ENCODE peak calls at places on chromosomes 1 and 21, in eight cellular contexts. G is activated CD8-positive, alpha-beta T cell treated with anti-CD3 and anti-CD28 coated beads for 36 hours; J is CD4-positive, alpha-beta T cell; C is spleen; U is activated CD4-positive, alpha-beta T cell treated with anti-CD3 and anti-CD28 coated beads for 24 hours; N is ELR; X is fibroblast of pulmonary artery; Z is NCI-H446 treated with DMSO at 0.1 percent for 48 hours. R is an unnamed sample.

GRCh38 chr1:19435851-19436465 is 49.4 kb downstream of the CAPZB start:
- DNase-seq in G (peak), J (no peak), C (no peak), U (no peak), N (peak), X (peak), Z (no peak), R (no peak)

GRCh38 chr1:37147906-37148305 is 113.6 kb upstream of the GRIK3 start:
- DNase-seq in G (no peak), J (no peak), C (no peak), U (no peak), N (no peak), X (no peak), Z (peak), R (no peak)

GRCh38 chr1:167601442-167602380 is 28.3 kb upstream of the RCSD1 start:
- DNase-seq in G (peak), J (no peak), C (peak), U (no peak), N (no peak), X (no peak), Z (peak), R (no peak)

GRCh38 chr1:56284933-56285332 is 294.4 kb downstream of the PLPP3 start:
- DNase-seq in G (no peak), J (no peak), C (no peak), U (no peak), N (no peak), X (peak), Z (no peak), R (no peak)

GRCh38 chr1:119593836-119594235 is 54.2 kb downstream of the ZNF697 start:
- DNase-seq in G (no peak), J (no peak), C (no peak), U (no peak), N (no peak), X (no peak), Z (no peak), R (no peak)

GRCh38 chr1:204503122-204503912 is 8.7 kb upstream of the PIK3C2B start:
- DNase-seq in G (no peak), J (no peak), C (no peak), U (no peak), N (peak), X (peak), Z (peak), R (no peak)

GRCh38 chr21:29403922-29404538 is 105.3 kb downstream of the BACH1 start:
- DNase-seq in G (no peak), J (no peak), C (peak), U (no peak), N (no peak), X (no peak), Z (no peak), R (no peak)

GRCh38 chr1:68497358-68497698 is 446 bp upstream of the DEPDC1 start:
- DNase-seq in G (no peak), J (no peak), C (no peak), U (no peak), N (no peak), X (no peak), Z (no peak), R (no peak)

GRCh38 chr21:28272272-28272992 is 720.2 kb downstream of the LTN1 start:
- DNase-seq in G (no peak), J (no peak), C (no peak), U (no peak), N (no peak), X (peak), Z (no peak), R (no peak)

GRCh38 chr1:20115479-20115878 is 3.9 kb downstream of the PLA2G2D start:
- DNase-seq in G (no peak), J (no peak), C (no peak), U (no peak), N (no peak), X (no peak), Z (no peak), R (no peak)

GRCh38 chr1:234963904-234964702 is 164.5 kb downstream of the TOMM20 start:
- DNase-seq in G (no peak), J (no peak), C (no peak), U (no peak), N (no peak), X (no peak), Z (no peak), R (no peak)

GRCh38 chr1:26049531-26050254 is 3.8 kb upstream of the SLC30A2 start:
- DNase-seq in G (no peak), J (no peak), C (no peak), U (no peak), N (peak), X (no peak), Z (no peak), R (no peak)

GRCh38 chr1:202967684-202968281 is 726 bp upstream of the CYB5R1 start:
- DNase-seq in G (peak), J (no peak), C (no peak), U (no peak), N (peak), X (no peak), Z (no peak), R (no peak)

GRCh38 chr1:48472747-48473146 is 743 bp upstream of the SPATA6 start:
- DNase-seq in G (no peak), J (no peak), C (no peak), U (no peak), N (no peak), X (no peak), Z (no peak), R (no peak)

GRCh38 chr1:228747536-228747935 is 12.3 kb downstream of the RHOU start:
- DNase-seq in G (no peak), J (no peak), C (no peak), U (no peak), N (no peak), X (no peak), Z (no peak), R (no peak)

GRCh38 chr21:45454081-45454923 is 49.3 kb downstream of the COL18A1 start:
- DNase-seq in G (no peak), J (no peak), C (peak), U (no peak), N (no peak), X (no peak), Z (no peak), R (no peak)

GRCh38 chr1:200714504-200715187 is 24.0 kb upstream of the CAMSAP2 start:
- DNase-seq in G (no peak), J (no peak), C (no peak), U (no peak), N (no peak), X (no peak), Z (no peak), R (no peak)

GRCh38 chr1:247456914-247457638 is 828 bp downstream of the OR2B11 start:
- DNase-seq in G (peak), J (no peak), C (no peak), U (no peak), N (peak), X (no peak), Z (no peak), R (no peak)

GRCh38 chr1:159040206-159040605 is 30.5 kb downstream of the IFI16 start:
- DNase-seq in G (no peak), J (no peak), C (no peak), U (no peak), N (peak), X (peak), Z (no peak), R (no peak)

GRCh38 chr1:227155004-227155403 is 163.3 kb downstream of the CDC42BPA start:
- DNase-seq in G (no peak), J (no peak), C (no peak), U (no peak), N (no peak), X (no peak), Z (no peak), R (no peak)

GRCh38 chr1:109567823-109568222 is 19.4 kb downstream of the GNAI3 start:
- DNase-seq in G (no peak), J (no peak), C (no peak), U (no peak), N (no peak), X (no peak), Z (peak), R (no peak)

GRCh38 chr1:91864017-91864700 is 21.8 kb downstream of the TGFBR3 start:
- DNase-seq in G (no peak), J (no peak), C (no peak), U (no peak), N (peak), X (peak), Z (no peak), R (no peak)

GRCh38 chr1:1039145-1039910 is 19.4 kb downstream of the AGRN start:
- DNase-seq in G (peak), J (no peak), C (no peak), U (no peak), N (no peak), X (no peak), Z (no peak), R (no peak)

GRCh38 chr1:24929091-24929875 is 793 bp downstream of the RUNX3 start:
- DNase-seq in G (peak), J (peak), C (peak), U (no peak), N (peak), X (no peak), Z (no peak), R (no peak)

GRCh38 chr1:2341706-2342383 is 49.5 kb downstream of the MORN1 start:
- DNase-seq in G (no peak), J (no peak), C (peak), U (no peak), N (no peak), X (no peak), Z (no peak), R (no peak)

GRCh38 chr1:107936498-107937481 is 28.2 kb downstream of the VAV3 start:
- DNase-seq in G (peak), J (no peak), C (no peak), U (peak), N (peak), X (peak), Z (peak), R (no peak)

GRCh38 chr1:198151688-198152087 is 5.1 kb upstream of the NEK7 start:
- DNase-seq in G (no peak), J (no peak), C (no peak), U (no peak), N (peak), X (peak), Z (no peak), R (no peak)

GRCh38 chr1:111920221-111921024 is 69.0 kb downstream of the KCND3 start:
- DNase-seq in G (no peak), J (no peak), C (no peak), U (no peak), N (no peak), X (peak), Z (peak), R (no peak)

GRCh38 chr1:20174937-20175666 is 10.8 kb upstream of the UBXN10 start:
- DNase-seq in G (peak), J (no peak), C (no peak), U (no peak), N (no peak), X (no peak), Z (no peak), R (no peak)

GRCh38 chr1:95018602-95019369 is 54.0 kb downstream of the ALG14 start:
- DNase-seq in G (no peak), J (no peak), C (no peak), U (no peak), N (peak), X (peak), Z (no peak), R (no peak)

GRCh38 chr1:101371259-101371658 is 134.4 kb downstream of the S1PR1 start:
- DNase-seq in G (peak), J (no peak), C (no peak), U (no peak), N (peak), X (peak), Z (no peak), R (peak)

GRCh38 chr1:151542710-151543129 is 2.6 kb downstream of the TUFT1 start:
- DNase-seq in G (no peak), J (no peak), C (no peak), U (no peak), N (peak), X (peak), Z (peak), R (no peak)

GRCh38 chr1:212926364-212926757 is 24.0 kb upstream of the VASH2 start:
- DNase-seq in G (no peak), J (no peak), C (no peak), U (no peak), N (no peak), X (no peak), Z (no peak), R (no peak)

GRCh38 chr1:87684194-87684593 is 355.5 kb downstream of the LMO4 start:
- DNase-seq in G (no peak), J (no peak), C (no peak), U (no peak), N (no peak), X (peak), Z (no peak), R (no peak)

GRCh38 chr1:168089979-168090337 is 46.8 kb downstream of the GPR161 start:
- DNase-seq in G (no peak), J (no peak), C (no peak), U (no peak), N (no peak), X (no peak), Z (no peak), R (no peak)

GRCh38 chr1:35560256-35561225 is 2.9 kb downstream of the NCDN start:
- DNase-seq in G (no peak), J (no peak), C (peak), U (no peak), N (no peak), X (no peak), Z (peak), R (no peak)

GRCh38 chr1:25629836-25630235 is 13.2 kb downstream of the MAN1C1 start:
- DNase-seq in G (no peak), J (no peak), C (no peak), U (no peak), N (peak), X (no peak), Z (no peak), R (no peak)